ENCODE peak calls at places on chromosomes 3 and 15, in nine cellular contexts. A, D, G, Z, Y, H, K, O and W are unnamed samples.

GRCh38 chr3:100002599-100003350 is 111.5 kb downstream of the FILIP1L start:
- DNase-seq in D (peak), Y (peak), Z (peak), G (peak), K (peak), A (peak), O (no peak), H (peak), W (peak)

GRCh38 chr15:78709263-78709882 is 68.4 kb upstream of the CHRNB4 start:
- DNase-seq in G (peak), Z (peak), H (no peak), O (peak), Y (no peak), K (no peak), D (no peak), A (no peak), W (peak)

GRCh38 chr15:98025237-98025636 is 64.7 kb downstream of the ARRDC4 start:
- DNase-seq in D (no peak), Y (no peak), A (peak), G (no peak), H (peak), O (no peak), Z (no peak), K (no peak), W (no peak)

GRCh38 chr3:28124882-28125281 is 116.5 kb upstream of the CMC1 start:
- DNase-seq in A (no peak), O (no peak), H (no peak), G (no peak), Y (no peak), Z (no peak), K (no peak), D (no peak), W (no peak)

GRCh38 chr15:36887214-36888017 is 212.9 kb downstream of the MEIS2 start:
- DNase-seq in Z (peak), H (no peak), K (no peak), O (no peak), D (no peak), Y (no peak), G (no peak), A (no peak), W (no peak)

GRCh38 chr15:29938701-29939340 is 116.6 kb upstream of the TJP1 start:
- DNase-seq in Y (no peak), Z (no peak), H (no peak), K (no peak), G (no peak), D (no peak), O (no peak), A (no peak), W (no peak)

GRCh38 chr3:21835266-21835665 is 84.3 kb upstream of the ZNF385D start:
- DNase-seq in O (no peak), G (no peak), K (no peak), H (peak), D (no peak), A (peak), Y (no peak), Z (no peak), W (no peak)

GRCh38 chr15:31019986-31020385 is 28.6 kb upstream of the MTMR10 start:
- DNase-seq in Z (no peak), O (no peak), Y (no peak), D (no peak), H (no peak), K (no peak), A (no peak), G (no peak), W (no peak)

GRCh38 chr3:37338500-37338899 is 164.1 kb upstream of the LRRFIP2 start:
- DNase-seq in D (no peak), Z (no peak), Y (peak), H (peak), G (no peak), O (no peak), A (peak), K (no peak), W (no peak)

GRCh38 chr3:141323936-141324704 is 44.2 kb upstream of the ZBTB38 start:
- DNase-seq in H (no peak), Y (no peak), K (no peak), D (no peak), O (no peak), G (no peak), A (no peak), Z (no peak), W (no peak)

GRCh38 chr3:188432826-188433525 is 279.0 kb downstream of the LPP start:
- DNase-seq in H (no peak), K (no peak), A (peak), D (no peak), Y (no peak), G (no peak), Z (peak), O (no peak), W (no peak)

GRCh38 chr3:194049394-194049793 is 86.6 kb upstream of the HES1 start:
- DNase-seq in A (no peak), Z (no peak), O (no peak), H (no peak), K (no peak), Y (no peak), G (no peak), D (no peak), W (no peak)

GRCh38 chr15:33858836-33859235 is 109.5 kb upstream of the CHRM5 start:
- DNase-seq in H (no peak), K (no peak), Y (no peak), Z (no peak), O (no peak), D (no peak), A (no peak), G (no peak), W (no peak)

GRCh38 chr15:69154684-69155083 is 5.8 kb upstream of the GLCE start:
- DNase-seq in G (no peak), Y (peak), H (peak), Z (peak), D (peak), A (peak), O (no peak), K (no peak), W (no peak)

GRCh38 chr3:159169828-159170227 is 368.0 kb downstream of the MFSD1 start:
- DNase-seq in A (peak), Y (peak), D (peak), O (no peak), K (no peak), H (peak), G (no peak), Z (peak), W (peak)

GRCh38 chr15:94791008-94791407 is 559.6 kb downstream of the MCTP2 start:
- DNase-seq in A (peak), D (no peak), Z (no peak), O (no peak), Y (no peak), H (no peak), G (no peak), K (no peak), W (no peak)

GRCh38 chr3:61948699-61949305 is 387.4 kb downstream of the PTPRG start:
- DNase-seq in O (no peak), Y (no peak), A (no peak), H (no peak), K (no peak), D (no peak), G (no peak), Z (no peak), W (no peak)

GRCh38 chr15:42089942-42090341 is 4.4 kb downstream of the PLA2G4D start:
- DNase-seq in G (no peak), Z (no peak), A (no peak), H (no peak), O (no peak), D (no peak), K (no peak), Y (no peak), W (no peak)

GRCh38 chr3:150721285-150722130 is 17.8 kb upstream of the ERICH6 start:
- DNase-seq in D (peak), G (no peak), K (peak), Z (no peak), Y (no peak), H (no peak), O (no peak), A (peak), W (peak)

GRCh38 chr3:150130404-150131100 is 159.9 kb upstream of the PFN2 start:
- DNase-seq in D (no peak), Z (no peak), O (no peak), G (no peak), Y (no peak), H (no peak), K (no peak), A (no peak), W (no peak)

GRCh38 chr3:139323146-139323545 is 20.7 kb upstream of the MRPS22 start:
- DNase-seq in G (no peak), A (no peak), Z (no peak), H (no peak), K (no peak), O (no peak), Y (no peak), D (no peak), W (no peak)

GRCh38 chr15:62094398-62094797 is 27.6 kb downstream of the C2CD4A start:
- DNase-seq in Z (no peak), H (no peak), G (no peak), O (no peak), Y (no peak), K (no peak), D (no peak), A (no peak), W (no peak)

GRCh38 chr3:123321806-123322205 is 120.1 kb downstream of the SEC22A start:
- DNase-seq in K (no peak), O (no peak), H (no peak), A (no peak), Y (no peak), Z (no peak), G (no peak), D (no peak), W (no peak)